ENCODE peak calls at places on chromosomes 2 and 18, in eight cellular contexts. P is HS-5; C is naive thymus-derived CD8-positive, alpha-beta T cell; Y is Daoy; H is NCI-H1105 treated with DMSO at 0.1 percent for 48 hours; M is HTR-8/SVneo; L is upper lobe of right lung; X is germinal center. D is an unnamed sample.

GRCh38 chr2:191878576-191879298 is 31.8 kb upstream of the CAVIN2 start:
- DNase-seq in P (peak; percentile 74), C (no peak), Y (peak; percentile 52), H (no peak), M (peak; percentile 76), L (no peak), X (no peak), D (peak; percentile 86)

GRCh38 chr18:31821452-31822171 is 60.9 kb upstream of the SLC25A52 start:
- DNase-seq in P (no peak), C (no peak), Y (no peak), H (no peak), M (no peak), L (no peak), X (no peak), D (no peak)

GRCh38 chr2:159564081-159564480 is 52.3 kb downstream of the BAZ2B start:
- DNase-seq in P (no peak), C (no peak), Y (no peak), H (no peak), M (no peak), L (no peak), X (no peak), D (no peak)

GRCh38 chr2:160429248-160430000 is 64.2 kb downstream of the RBMS1 start:
- DNase-seq in P (no peak), C (no peak), Y (no peak), H (peak; percentile 64), M (no peak), L (no peak), X (peak; percentile 33), D (no peak)

GRCh38 chr2:127621981-127622431 is 23.9 kb upstream of the GPR17 start:
- DNase-seq in P (no peak), C (no peak), Y (no peak), H (no peak), M (no peak), L (peak; percentile 34), X (no peak), D (no peak)

GRCh38 chr2:44912660-44913059 is 28.8 kb upstream of the SIX3 start:
- DNase-seq in P (peak; percentile 81), C (no peak), Y (peak; percentile 56), H (no peak), M (no peak), L (no peak), X (no peak), D (no peak)

GRCh38 chr2:46805401-46805951 is 110.1 kb downstream of the MCFD2 start:
- DNase-seq in P (no peak), C (no peak), Y (no peak), H (no peak), M (no peak), L (no peak), X (no peak), D (no peak)

GRCh38 chr18:36526611-36527010 is 229.1 kb downstream of the FHOD3 start:
- DNase-seq in P (no peak), C (no peak), Y (no peak), H (no peak), M (no peak), L (no peak), X (no peak), D (no peak)

GRCh38 chr2:190111166-190111565 is 48.6 kb upstream of the MSTN start:
- DNase-seq in P (no peak), C (no peak), Y (no peak), H (no peak), M (no peak), L (no peak), X (no peak), D (no peak)

GRCh38 chr2:232319117-232320037 is 59.2 kb upstream of the ALPP start:
- DNase-seq in P (no peak), C (no peak), Y (no peak), H (no peak), M (no peak), L (no peak), X (no peak), D (no peak)

GRCh38 chr18:74609535-74609934 is 11.9 kb downstream of the ZNF407 start:
- DNase-seq in P (no peak), C (no peak), Y (peak; percentile 60), H (no peak), M (no peak), L (no peak), X (no peak), D (no peak)

GRCh38 chr2:1266311-1266710 is 147.0 kb upstream of the TPO start:
- DNase-seq in P (no peak), C (no peak), Y (no peak), H (no peak), M (no peak), L (no peak), X (no peak), D (no peak)

GRCh38 chr18:72675394-72675793 is 131.3 kb upstream of the CBLN2 start:
- DNase-seq in P (no peak), C (no peak), Y (peak; percentile 14), H (no peak), M (peak; percentile 13), L (no peak), X (no peak), D (no peak)

GRCh38 chr2:238176565-238176964 is 17.8 kb downstream of the ERFE start:
- DNase-seq in P (no peak), C (no peak), Y (no peak), H (no peak), M (no peak), L (no peak), X (no peak), D (no peak)

GRCh38 chr2:166516712-166517303 is 22.8 kb upstream of the SCN7A start:
- DNase-seq in P (no peak), C (no peak), Y (no peak), H (peak; percentile 36), M (no peak), L (peak; percentile 21), X (no peak), D (no peak)

GRCh38 chr18:36334798-36335197 is 37.3 kb downstream of the FHOD3 start:
- DNase-seq in P (no peak), C (no peak), Y (no peak), H (no peak), M (no peak), L (no peak), X (no peak), D (no peak)

GRCh38 chr2:33782395-33783239 is 183.5 kb upstream of the FAM98A start:
- DNase-seq in P (no peak), C (no peak), Y (peak; percentile 17), H (no peak), M (no peak), L (no peak), X (no peak), D (no peak)

GRCh38 chr2:26942543-26943295 is 27.7 kb upstream of the MAPRE3 start:
- DNase-seq in P (peak; percentile 8), C (peak; percentile 43), Y (peak; percentile 67), H (peak; percentile 9), M (peak; percentile 46), L (peak; percentile 80), X (peak; percentile 78), D (peak; percentile 9)

GRCh38 chr2:85732467-85733120 is 21.2 kb upstream of the ATOH8 start:
- DNase-seq in P (no peak), C (no peak), Y (no peak), H (no peak), M (no peak), L (no peak), X (no peak), D (no peak)

GRCh38 chr2:196479350-196479749 is 160.2 kb upstream of the CCDC150 start:
- DNase-seq in P (peak; percentile 59), C (no peak), Y (peak; percentile 53), H (no peak), M (no peak), L (no peak), X (no peak), D (no peak)